ENCODE peak calls at places on chromosomes 5 and 9, in ten cellular contexts. Q is nephron progenitor cell; Y is activated CD4-positive, alpha-beta T cell treated with anti-CD3 and anti-CD28 coated beads, Interleukin-2, amount 50 U/mL, for 48 hours; T is Jurkat, Clone E6-1; P is GM03348; S is 8988T; Z is dorsolateral prefrontal cortex; R is Caco-2; O is BJ; F is CD4-positive, alpha-beta memory T cell. J is an unnamed sample.

GRCh38 chr9:120713257-120714087 is 798 bp downstream of the MEGF9 start:
- DNase-seq in Y (peak), F (no peak), Q (no peak), S (no peak), P (peak), R (no peak), T (no peak), Z (peak), O (no peak), J (peak)

GRCh38 chr9:112839331-112839730 is 51.3 kb downstream of the SLC46A2 start:
- DNase-seq in P (no peak), S (no peak), Z (no peak), F (no peak), Y (no peak), Q (no peak), T (no peak), O (no peak), R (no peak), J (no peak)

GRCh38 chr9:124010303-124010664 is 1.3 kb upstream of the LHX2 start:
- DNase-seq in O (no peak), Y (no peak), Q (no peak), Z (no peak), R (no peak), T (no peak), F (no peak), S (no peak), P (no peak), J (no peak)

GRCh38 chr5:152817311-152817710 is 412.2 kb upstream of the NMUR2 start:
- DNase-seq in Q (no peak), R (no peak), Y (no peak), F (no peak), P (no peak), O (no peak), S (no peak), T (no peak), Z (no peak), J (no peak)

GRCh38 chr5:176918613-176919012 is 19.5 kb upstream of the HK3 start:
- DNase-seq in P (no peak), Y (no peak), Q (no peak), R (no peak), S (no peak), Z (no peak), T (no peak), F (no peak), O (no peak), J (no peak)

GRCh38 chr9:79256691-79257213 is 315.0 kb upstream of the TLE4 start:
- DNase-seq in S (no peak), O (no peak), R (no peak), P (peak), T (no peak), Y (no peak), Q (peak), F (no peak), Z (peak), J (no peak)

GRCh38 chr5:73170522-73170921 is 2.5 kb upstream of the TMEM174 start:
- DNase-seq in Z (no peak), Q (no peak), Y (peak), F (no peak), O (no peak), P (no peak), R (no peak), T (peak), S (no peak), J (no peak)

GRCh38 chr5:56827923-56828322 is 12.6 kb downstream of the MAP3K1 start:
- DNase-seq in Y (no peak), F (no peak), Q (no peak), T (no peak), R (no peak), P (no peak), Z (no peak), S (no peak), O (no peak), J (no peak)

GRCh38 chr9:4371108-4371507 is 71.2 kb upstream of the GLIS3 start:
- DNase-seq in O (peak), S (no peak), Y (no peak), T (no peak), Z (no peak), R (no peak), Q (no peak), F (no peak), P (peak), J (no peak)

GRCh38 chr9:37639109-37639748 is 11.5 kb upstream of the FRMPD1 start:
- DNase-seq in S (no peak), Z (no peak), O (no peak), T (no peak), Q (no peak), Y (no peak), R (no peak), P (no peak), F (no peak), J (no peak)

GRCh38 chr9:130138791-130139190 is 33.4 kb upstream of the NCS1 start:
- DNase-seq in P (peak), T (peak), O (peak), S (no peak), Y (no peak), Q (no peak), Z (peak), F (no peak), R (no peak), J (no peak)

J was measured in activated naive CD4-positive, alpha-beta T cell treated with anti-CD3 and anti-CD28 coated beads, Interleukin-2, amount 50 U/mL, for 16 hours.